ENCODE peak calls at places on chromosomes 13 and 19, in seven cellular contexts. M is HepG2, U is H1, I is HCT116, O is GM12878, S is K562, C is SK-N-SH. A is an unnamed sample.

GRCh38 chr13:22103046-22103445 is 432.2 kb downstream of the FGF9 start:
- DNase-seq in I (no peak), C (no peak), M (no peak), U (no peak), S (peak; percentile 3), O (no peak), A (no peak)

GRCh38 chr13:111336666-111337065 is 16.2 kb downstream of the TEX29 start:
- DNase-seq in I (no peak), U (no peak), S (no peak), M (no peak), C (no peak), O (no peak), A (no peak)

GRCh38 chr19:29290853-29291252 is 77.9 kb upstream of the UQCRFS1 start:
- DNase-seq in S (no peak), C (no peak), I (no peak), U (no peak), O (no peak), M (no peak), A (no peak)

GRCh38 chr13:18944501-18945068 is 237.0 kb downstream of the TUBA3C start:
- DNase-seq in S (no peak), I (no peak), U (no peak), M (no peak), C (no peak), O (no peak), A (no peak)

GRCh38 chr13:98214707-98215106 is 37.6 kb upstream of the RNF113B start:
- DNase-seq in O (no peak), M (no peak), U (no peak), I (peak; percentile 6), C (no peak), S (no peak), A (peak; percentile 89)

GRCh38 chr19:49149652-49150105 is 5.5 kb downstream of the HRC start:
- DNase-seq in C (peak; percentile 84), O (no peak), M (peak; percentile 76), U (peak; percentile 88), S (peak; percentile 83), I (peak; percentile 85), A (peak; percentile 80)

GRCh38 chr19:367963-368623 is 23.5 kb upstream of the MIER2 start:
- DNase-seq in C (no peak), I (no peak), M (no peak), U (no peak), S (no peak), O (no peak), A (no peak)

GRCh38 chr19:13782537-13782936 is 8.3 kb downstream of the C19orf53 start:
- DNase-seq in C (no peak), M (no peak), O (no peak), S (no peak), I (no peak), U (no peak), A (no peak)

GRCh38 chr19:18603255-18603957 is 3.2 kb downstream of the CRLF1 start:
- DNase-seq in S (peak; percentile 60), C (peak; percentile 78), O (no peak), U (peak; percentile 74), I (no peak), M (no peak), A (no peak)

GRCh38 chr19:13844130-13844631 is 32.8 kb upstream of the NANOS3 start:
- DNase-seq in C (no peak), S (no peak), U (peak; percentile 53), O (no peak), I (no peak), M (no peak), A (no peak)

GRCh38 chr13:48144413-48145035 is 49.6 kb upstream of the MED4 start:
- DNase-seq in M (no peak), I (no peak), C (no peak), U (no peak), S (peak; percentile 10), O (no peak), A (no peak)

GRCh38 chr19:39380521-39381502 is 10.1 kb downstream of the PAF1 start:
- DNase-seq in C (no peak), M (no peak), S (no peak), U (no peak), I (no peak), O (no peak), A (no peak)

GRCh38 chr19:45638930-45639729 is at the start of gene EML2:
- DNase-seq in S (peak; percentile 80), M (peak; percentile 24), I (no peak), O (no peak), U (peak; percentile 86), C (peak; percentile 15), A (peak; percentile 18)

GRCh38 chr13:113922412-113923118 is 51.3 kb downstream of the C13orf46 start:
- DNase-seq in O (no peak), S (no peak), U (no peak), M (no peak), C (no peak), I (no peak), A (no peak)

GRCh38 chr19:43798546-43799409 is 3.5 kb downstream of the LYPD5 start:
- DNase-seq in C (peak; percentile 65), U (peak; percentile 79), S (peak; percentile 71), O (no peak), I (peak; percentile 70), M (no peak), A (peak; percentile 82)

GRCh38 chr19:860481-861098 is 1.1 kb downstream of the CFD start:
- DNase-seq in U (no peak), M (peak; percentile 53), I (peak; percentile 73), C (peak; percentile 83), S (peak; percentile 94), O (no peak), A (peak; percentile 93)

GRCh38 chr13:75761373-75761772 is 125.2 kb downstream of the LMO7 start:
- DNase-seq in U (no peak), M (no peak), C (no peak), O (peak; percentile 25), I (no peak), S (no peak), A (no peak)

GRCh38 chr19:12365094-12365371 is 450 bp downstream of the ZNF442 start:
- DNase-seq in C (peak; percentile 76), U (no peak), I (no peak), O (no peak), S (no peak), M (no peak), A (peak; percentile 25)

GRCh38 chr13:114142640-114143490 is 10.4 kb upstream of the RASA3 start:
- DNase-seq in I (no peak), C (peak; percentile 25), S (no peak), U (peak; percentile 46), O (no peak), M (no peak), A (peak; percentile 48)

DNA sequence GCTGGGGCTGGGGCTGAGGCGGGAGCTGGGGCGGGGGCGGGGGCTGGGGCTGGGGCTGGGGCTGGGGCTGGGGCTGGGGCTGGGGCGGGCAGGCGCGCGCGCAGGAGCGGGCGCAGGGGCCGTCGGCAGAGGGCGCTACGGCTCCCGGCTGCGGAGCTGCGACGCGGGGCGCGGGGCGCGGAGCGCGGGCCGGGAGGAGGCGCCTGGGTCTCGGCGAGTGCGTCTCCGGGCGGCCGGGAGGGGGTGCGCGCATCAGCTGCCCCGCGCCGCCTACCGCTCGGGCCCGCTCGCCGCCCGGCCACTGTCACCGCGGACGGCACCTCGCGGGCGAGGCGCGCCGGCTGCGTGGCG is 416 bp upstream of the MTUS2 start:
- DNase-seq in M (peak; percentile 9), S (peak; percentile 61), I (no peak), O (no peak), C (peak; percentile 85), U (peak; percentile 92), A (peak; percentile 58)
- TF ChIP-seq JUND in M (no peak), S (no peak), I (no peak), O (no peak), C (no peak), U (no peak), A (no peak)

DNA sequence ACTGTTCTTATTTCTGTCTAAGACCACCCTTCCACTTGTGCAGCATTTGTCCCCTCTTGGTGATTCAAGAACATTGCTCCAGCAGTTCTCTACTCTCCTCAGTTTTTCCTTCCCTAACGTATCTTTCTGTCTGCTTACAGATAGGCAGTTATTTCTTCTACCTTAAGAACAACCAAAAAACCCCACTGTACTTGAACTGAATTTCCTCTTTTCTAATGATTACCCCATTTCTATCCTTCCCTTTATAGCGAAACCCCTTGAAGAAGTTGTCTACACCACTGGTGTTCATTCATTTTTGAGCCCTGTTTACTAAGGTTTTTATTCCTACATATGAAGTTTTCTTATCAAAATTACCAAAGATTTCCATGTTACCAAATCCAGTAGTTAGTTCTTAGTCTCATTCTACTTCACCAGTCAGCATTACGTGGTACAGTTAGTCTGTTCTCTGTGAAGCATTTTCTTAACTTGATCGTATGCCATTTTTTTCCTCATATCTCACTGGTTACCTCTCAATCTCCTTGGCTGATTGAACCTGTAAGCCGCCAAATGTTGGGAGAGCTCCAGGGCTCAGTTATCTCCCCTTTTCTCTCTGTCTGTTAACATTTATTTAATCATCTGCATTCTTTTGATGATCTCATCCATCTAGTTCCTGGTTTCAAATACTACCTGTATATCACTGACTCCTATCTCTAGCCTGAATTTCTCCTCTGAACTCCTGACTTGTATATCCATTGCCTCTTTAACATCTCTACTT is 9.0 kb downstream of the LSM14A start:
- DNase-seq in O (no peak), I (no peak), S (no peak), U (no peak), M (no peak), C (no peak), A (no peak)
- TF ChIP-seq JUND in O (no peak), I (no peak), S (no peak), U (no peak), M (no peak), C (no peak), A (no peak)

DNA sequence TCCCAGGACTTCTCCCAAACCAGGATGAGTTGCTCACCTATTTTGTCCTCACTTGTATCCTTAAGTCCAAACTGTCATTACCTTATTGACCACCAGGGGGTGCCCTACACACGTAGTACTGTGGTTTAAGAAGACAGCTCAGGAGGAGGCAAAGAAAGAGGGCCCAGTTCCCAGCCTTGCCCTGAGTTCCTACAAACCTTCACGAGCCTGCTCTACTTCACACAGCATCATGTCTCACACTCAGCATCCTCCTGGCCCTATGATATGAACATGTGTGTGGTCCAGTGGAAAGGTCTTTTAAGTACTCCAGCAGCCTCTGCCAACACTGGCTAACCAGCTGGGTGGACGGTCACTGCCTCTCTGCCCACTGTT is 8.1 kb upstream of the ZNF784 start:
- DNase-seq in U (peak; percentile 94), O (peak; percentile 75), M (peak; percentile 88), C (peak; percentile 62), I (peak; percentile 95), S (peak; percentile 95), A (peak; percentile 94)
- TF ChIP-seq JUND in U (no peak), O (no peak), M (no peak), C (no peak), I (no peak), S (no peak), A (no peak)

GRCh38 chr13:107374038-107374437 is 806.1 kb upstream of the ARGLU1 start:
- DNase-seq in S (no peak), C (no peak), I (no peak), O (no peak), M (no peak), U (no peak), A (no peak)

GRCh38 chr13:107370036-107370785 is 802.3 kb upstream of the ARGLU1 start:
- DNase-seq in M (no peak), O (no peak), I (no peak), C (no peak), U (no peak), S (no peak), A (no peak)

GRCh38 chr13:107375701-107376350 is 807.9 kb upstream of the ARGLU1 start:
- DNase-seq in O (no peak), C (no peak), S (no peak), M (no peak), I (no peak), U (no peak), A (no peak)

GRCh38 chr13:107376393-107377085 is 808.6 kb upstream of the ARGLU1 start:
- DNase-seq in I (no peak), O (no peak), U (no peak), M (no peak), C (peak; percentile 22), S (no peak), A (no peak)

GRCh38 chr13:107373551-107373950 is 805.6 kb upstream of the ARGLU1 start:
- DNase-seq in C (no peak), S (no peak), I (no peak), U (no peak), M (no peak), O (no peak), A (peak; percentile 1)
- TF ChIP-seq JUND in C (peak; percentile 78), S (no peak), I (no peak), U (no peak), M (no peak), O (no peak), A (no peak)